ENCODE peak calls at places on chromosomes 2 and 18, in five cellular contexts. D is GM20000, P is astrocyte of the cerebellum, B is A549, A is GM13977. H is an unnamed sample.

GRCh38 chr2:33395660-33396249 is 80.7 kb upstream of the RASGRP3 start:
- DNase-seq in D (peak; percentile 15), P (no peak), B (peak; percentile 26), A (peak; percentile 37), H (peak; percentile 37)

GRCh38 chr2:109031481-109032228 is 42.6 kb upstream of the EDAR start:
- DNase-seq in D (peak; percentile 45), P (no peak), B (peak; percentile 15), A (peak; percentile 32), H (peak; percentile 45)

GRCh38 chr2:181243319-181243718 is 213.9 kb upstream of the ITGA4 start:
- DNase-seq in D (no peak), P (no peak), B (no peak), A (no peak), H (no peak)

GRCh38 chr18:42758851-42759250 is 356.6 kb downstream of the RIT2 start:
- DNase-seq in D (no peak), P (no peak), B (no peak), A (no peak), H (peak; percentile 1)

GRCh38 chr18:2850816-2851215 is 4.0 kb downstream of the EMILIN2 start:
- DNase-seq in D (peak; percentile 6), P (no peak), B (no peak), A (no peak), H (no peak)

GRCh38 chr2:127098711-127099110 is 8.2 kb downstream of the BIN1 start:
- DNase-seq in D (no peak), P (no peak), B (no peak), A (no peak), H (no peak)

GRCh38 chr2:230254152-230254881 is 28.8 kb downstream of the SP140 start:
- DNase-seq in D (no peak), P (no peak), B (no peak), A (no peak), H (no peak)

GRCh38 chr18:25830787-25831186 is 259.6 kb downstream of the SS18 start:
- DNase-seq in D (no peak), P (peak; percentile 68), B (no peak), A (no peak), H (peak; percentile 83)

GRCh38 chr18:22250591-22250996 is 81.2 kb downstream of the GATA6 start:
- DNase-seq in D (no peak), P (no peak), B (no peak), A (no peak), H (peak; percentile 36)

GRCh38 chr18:57390044-57390443 is 37.7 kb downstream of the ST8SIA3 start:
- DNase-seq in D (no peak), P (no peak), B (no peak), A (no peak), H (no peak)

GRCh38 chr18:9763876-9764605 is 55.9 kb downstream of the RAB31 start:
- DNase-seq in D (no peak), P (peak; percentile 82), B (no peak), A (no peak), H (no peak)

GRCh38 chr2:8653485-8653884 is 28.4 kb upstream of the ID2 start:
- DNase-seq in D (no peak), P (no peak), B (no peak), A (no peak), H (no peak)

GRCh38 chr2:123811846-123812245 is 213.2 kb upstream of the CNTNAP5 start:
- DNase-seq in D (no peak), P (no peak), B (no peak), A (no peak), H (no peak)

GRCh38 chr2:40209728-40210127 is 242.2 kb downstream of the SLC8A1 start:
- DNase-seq in D (no peak), P (no peak), B (no peak), A (no peak), H (no peak)

GRCh38 chr2:16538691-16539090 is 126.9 kb downstream of the CYRIA start:
- DNase-seq in D (no peak), P (no peak), B (no peak), A (no peak), H (no peak)

GRCh38 chr2:150062416-150062815 is 425.1 kb downstream of the RND3 start:
- DNase-seq in D (no peak), P (no peak), B (no peak), A (no peak), H (peak; percentile 19)

GRCh38 chr2:149313512-149313972 is 16.8 kb upstream of the LYPD6 start:
- DNase-seq in D (peak; percentile 77), P (no peak), B (peak; percentile 43), A (peak; percentile 82), H (peak; percentile 47)

GRCh38 chr2:233982421-233983121 is 65.4 kb downstream of the TRPM8 start:
- DNase-seq in D (no peak), P (peak; percentile 88), B (no peak), A (no peak), H (peak; percentile 91)

GRCh38 chr2:21836766-21837543 is 713.2 kb downstream of the TDRD15 start:
- DNase-seq in D (no peak), P (peak; percentile 36), B (no peak), A (no peak), H (peak; percentile 17)

GRCh38 chr2:188940171-188940570 is 34.0 kb upstream of the COL3A1 start:
- DNase-seq in D (no peak), P (no peak), B (no peak), A (no peak), H (peak; percentile 75)

GRCh38 chr2:225076125-225076524 is 33.9 kb upstream of the DOCK10 start:
- DNase-seq in D (no peak), P (no peak), B (no peak), A (no peak), H (no peak)

GRCh38 chr2:23385351-23385747 is 370 bp downstream of the KLHL29 start:
- DNase-seq in D (no peak), P (no peak), B (peak; percentile 76), A (peak; percentile 70), H (peak; percentile 48)

GRCh38 chr2:23387849-23388248 is 2.9 kb downstream of the KLHL29 start:
- DNase-seq in D (no peak), P (no peak), B (no peak), A (no peak), H (no peak)

GRCh38 chr2:23385748-23386421 is 906 bp downstream of the KLHL29 start:
- DNase-seq in D (peak; percentile 73), P (no peak), B (peak; percentile 65), A (peak; percentile 63), H (no peak)

GRCh38 chr2:23387221-23387550 is 2.2 kb downstream of the KLHL29 start:
- DNase-seq in D (no peak), P (no peak), B (no peak), A (no peak), H (no peak)

GRCh38 chr2:23386422-23387220 is 1.6 kb downstream of the KLHL29 start:
- DNase-seq in D (peak; percentile 55), P (no peak), B (peak; percentile 35), A (peak; percentile 64), H (peak; percentile 30)
- TF ChIP-seq CTCF in D (no peak), P (no peak), B (no peak), A (peak; percentile 22), H (no peak)

GRCh38 chr18:6679201-6679600 is 50.3 kb upstream of the ARHGAP28 start:
- DNase-seq in D (no peak), P (no peak), B (no peak), A (no peak), H (no peak)

GRCh38 chr18:6681331-6681875 is 48.1 kb upstream of the ARHGAP28 start:
- DNase-seq in D (no peak), P (no peak), B (no peak), A (no peak), H (no peak)

GRCh38 chr18:6677086-6677485 is 52.4 kb upstream of the ARHGAP28 start:
- DNase-seq in D (no peak), P (no peak), B (no peak), A (no peak), H (no peak)

GRCh38 chr18:6683112-6683876 is 46.2 kb upstream of the ARHGAP28 start:
- DNase-seq in D (no peak), P (no peak), B (no peak), A (no peak), H (no peak)

DNA sequence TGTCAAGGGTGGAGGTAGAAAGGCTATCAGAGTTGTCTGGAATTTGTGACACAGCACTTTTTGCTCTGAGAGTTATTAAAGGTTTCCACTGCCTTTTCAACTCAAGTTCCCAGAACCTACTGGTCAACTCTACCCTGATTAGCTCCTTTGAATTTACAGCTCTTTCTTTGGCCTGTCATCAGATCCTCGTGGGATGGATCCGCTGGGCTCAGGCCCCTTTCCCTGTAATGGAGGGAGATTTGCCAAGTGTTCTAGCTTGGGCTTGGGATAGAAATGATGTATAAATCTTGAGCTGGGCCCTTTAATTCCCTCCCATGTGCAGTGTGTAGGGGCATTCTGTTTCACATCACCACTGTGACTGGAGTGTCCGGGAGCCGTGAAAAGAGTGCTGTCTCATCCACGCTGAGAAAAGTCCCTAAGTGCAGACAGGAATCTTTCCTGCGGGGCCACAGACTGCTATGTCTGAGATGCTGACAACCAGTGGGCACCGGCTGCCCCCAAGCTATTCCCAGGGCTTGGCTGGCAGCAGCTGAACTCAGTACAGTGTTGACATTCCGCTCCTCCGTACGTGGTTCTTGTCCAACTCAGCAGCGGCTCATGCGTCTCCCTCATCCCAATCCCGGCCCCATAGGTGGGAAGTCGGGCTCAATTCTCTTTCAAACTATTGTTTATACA is 46.9 kb upstream of the ARHGAP28 start:
- DNase-seq in D (no peak), P (no peak), B (no peak), A (no peak), H (no peak)
- TF ChIP-seq CTCF in D (no peak), P (no peak), B (no peak), A (no peak), H (no peak)

GRCh38 chr2:222000326-222000725 is 298.5 kb downstream of the PAX3 start:
- DNase-seq in D (no peak), P (peak; percentile 94), B (no peak), A (no peak), H (peak; percentile 86)

GRCh38 chr2:221997100-221997499 is 301.7 kb downstream of the PAX3 start:
- DNase-seq in D (no peak), P (peak; percentile 62), B (peak; percentile 2), A (no peak), H (peak; percentile 93)

GRCh38 chr2:221994926-221995325 is 303.9 kb downstream of the PAX3 start:
- DNase-seq in D (no peak), P (no peak), B (no peak), A (no peak), H (no peak)

GRCh38 chr2:221999702-222000101 is 299.1 kb downstream of the PAX3 start:
- DNase-seq in D (no peak), P (peak; percentile 78), B (no peak), A (no peak), H (peak; percentile 98)

DNA sequence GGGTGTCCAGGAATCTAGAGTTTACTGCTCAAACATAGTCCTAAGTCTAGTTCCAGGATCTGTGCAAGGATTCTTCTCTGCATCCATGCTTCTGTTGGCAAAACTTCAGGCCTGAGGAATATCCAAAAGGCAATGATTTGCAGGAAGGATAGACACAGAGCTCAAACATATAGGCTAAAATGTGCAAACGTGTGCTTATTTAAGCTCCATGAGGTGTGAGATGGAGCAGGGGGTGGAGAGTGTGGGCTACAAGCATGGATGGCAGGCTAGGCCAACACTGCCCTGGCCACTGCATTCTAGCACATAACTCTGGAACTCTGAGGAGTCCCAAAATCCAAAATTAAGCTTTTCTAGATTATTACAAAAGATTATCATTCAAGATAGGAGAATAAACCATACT is 301.1 kb downstream of the PAX3 start:
- DNase-seq in D (no peak), P (no peak), B (no peak), A (no peak), H (no peak)
- TF ChIP-seq CTCF in D (no peak), P (no peak), B (no peak), A (no peak), H (no peak)

DNA sequence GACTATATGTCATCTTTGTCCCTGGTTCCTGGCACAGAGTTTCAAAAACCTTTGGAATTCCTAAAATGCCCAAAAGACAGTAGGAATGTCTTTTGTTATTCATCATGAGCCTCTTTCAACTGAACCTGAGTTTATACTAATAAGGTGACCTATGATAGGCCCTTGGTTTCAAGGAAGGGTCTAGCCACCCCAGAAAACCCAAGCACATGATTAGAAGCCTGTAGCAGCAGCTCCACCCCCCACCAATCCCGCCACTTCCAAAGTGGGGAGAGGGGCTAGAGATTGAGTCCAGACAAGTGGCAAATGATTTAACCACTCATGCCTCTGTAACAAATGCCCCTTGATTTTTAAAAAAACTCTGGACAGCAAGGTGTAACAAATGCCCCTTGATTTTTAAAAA is 56.8 kb downstream of the ADD2 start:
- DNase-seq in D (no peak), P (no peak), B (no peak), A (no peak), H (no peak)
- TF ChIP-seq CTCF in D (no peak), P (no peak), B (no peak), A (no peak), H (no peak)

H was measured in fibroblast of lung.